ENCODE peak calls at places on chromosome 17, in eight cellular contexts. One of them, this sample, is unnamed.

GRCh38 chr17:65334391-65334790 is 197.2 kb downstream of the RGS9 start:
- DNase-seq in BJ: no peak
- DNase-seq in stomach: no peak
- DNase-seq in AG04450: no peak
- DNase-seq in activated naive CD8-positive, alpha-beta T cell treated with anti-CD3 and anti-CD28 coated beads for 36 hours: no peak
- DNase-seq in activated CD8-positive, alpha-beta T cell treated with anti-CD3 and anti-CD28 coated beads, Interleukin-2, amount 10 ng/mL, durations not matched to agents 7 days and 5 days: no peak
- DNase-seq in EH: no peak
- DNase-seq in cerebellar cortex: no peak
- DNase-seq in this sample: no peak

GRCh38 chr17:19000531-19001011 is 4.0 kb downstream of the FAM83G start:
- DNase-seq in BJ: no peak
- DNase-seq in cerebellar cortex: no peak
- DNase-seq in activated naive CD8-positive, alpha-beta T cell treated with anti-CD3 and anti-CD28 coated beads for 36 hours: no peak
- DNase-seq in AG04450: no peak
- DNase-seq in stomach: peak; percentile 58
- DNase-seq in activated CD8-positive, alpha-beta T cell treated with anti-CD3 and anti-CD28 coated beads, Interleukin-2, amount 10 ng/mL, durations not matched to agents 7 days and 5 days: no peak
- DNase-seq in EH: peak; percentile 73
- DNase-seq in this sample: no peak

GRCh38 chr17:34312080-34312479 is 7.2 kb upstream of the CCL8 start:
- DNase-seq in EH: peak; percentile 85
- DNase-seq in BJ: peak; percentile 51
- DNase-seq in activated naive CD8-positive, alpha-beta T cell treated with anti-CD3 and anti-CD28 coated beads for 36 hours: no peak
- DNase-seq in AG04450: no peak
- DNase-seq in stomach: no peak
- DNase-seq in cerebellar cortex: no peak
- DNase-seq in activated CD8-positive, alpha-beta T cell treated with anti-CD3 and anti-CD28 coated beads, Interleukin-2, amount 10 ng/mL, durations not matched to agents 7 days and 5 days: no peak
- DNase-seq in this sample: no peak

GRCh38 chr17:48960834-48961515 is 7.4 kb downstream of the GIP start:
- DNase-seq in stomach: no peak
- DNase-seq in EH: no peak
- DNase-seq in AG04450: no peak
- DNase-seq in activated CD8-positive, alpha-beta T cell treated with anti-CD3 and anti-CD28 coated beads, Interleukin-2, amount 10 ng/mL, durations not matched to agents 7 days and 5 days: no peak
- DNase-seq in BJ: no peak
- DNase-seq in cerebellar cortex: no peak
- DNase-seq in activated naive CD8-positive, alpha-beta T cell treated with anti-CD3 and anti-CD28 coated beads for 36 hours: no peak
- DNase-seq in this sample: no peak

GRCh38 chr17:65600518-65600917 is 39.1 kb upstream of the AXIN2 start:
- DNase-seq in stomach: no peak
- DNase-seq in BJ: no peak
- DNase-seq in activated CD8-positive, alpha-beta T cell treated with anti-CD3 and anti-CD28 coated beads, Interleukin-2, amount 10 ng/mL, durations not matched to agents 7 days and 5 days: no peak
- DNase-seq in activated naive CD8-positive, alpha-beta T cell treated with anti-CD3 and anti-CD28 coated beads for 36 hours: no peak
- DNase-seq in EH: no peak
- DNase-seq in AG04450: no peak
- DNase-seq in cerebellar cortex: no peak
- DNase-seq in this sample: no peak

GRCh38 chr17:76054112-76054476 is 18.2 kb downstream of the SRP68 start:
- DNase-seq in EH: peak; percentile 30
- DNase-seq in activated naive CD8-positive, alpha-beta T cell treated with anti-CD3 and anti-CD28 coated beads for 36 hours: no peak
- DNase-seq in stomach: no peak
- DNase-seq in cerebellar cortex: no peak
- DNase-seq in BJ: no peak
- DNase-seq in activated CD8-positive, alpha-beta T cell treated with anti-CD3 and anti-CD28 coated beads, Interleukin-2, amount 10 ng/mL, durations not matched to agents 7 days and 5 days: no peak
- DNase-seq in AG04450: no peak
- DNase-seq in this sample: no peak

GRCh38 chr17:48832491-48832890 is 1.7 kb downstream of the CALCOCO2 start:
- DNase-seq in cerebellar cortex: no peak
- DNase-seq in EH: no peak
- DNase-seq in BJ: no peak
- DNase-seq in stomach: no peak
- DNase-seq in activated naive CD8-positive, alpha-beta T cell treated with anti-CD3 and anti-CD28 coated beads for 36 hours: no peak
- DNase-seq in AG04450: no peak
- DNase-seq in activated CD8-positive, alpha-beta T cell treated with anti-CD3 and anti-CD28 coated beads, Interleukin-2, amount 10 ng/mL, durations not matched to agents 7 days and 5 days: no peak
- DNase-seq in this sample: no peak

GRCh38 chr17:39530513-39530912 is 69.2 kb downstream of the CDK12 start:
- DNase-seq in activated naive CD8-positive, alpha-beta T cell treated with anti-CD3 and anti-CD28 coated beads for 36 hours: no peak
- DNase-seq in stomach: no peak
- DNase-seq in cerebellar cortex: no peak
- DNase-seq in AG04450: no peak
- DNase-seq in BJ: no peak
- DNase-seq in activated CD8-positive, alpha-beta T cell treated with anti-CD3 and anti-CD28 coated beads, Interleukin-2, amount 10 ng/mL, durations not matched to agents 7 days and 5 days: no peak
- DNase-seq in EH: no peak
- DNase-seq in this sample: no peak

GRCh38 chr17:40018211-40019121 is 3.2 kb downstream of the CSF3 start:
- DNase-seq in stomach: no peak
- DNase-seq in activated naive CD8-positive, alpha-beta T cell treated with anti-CD3 and anti-CD28 coated beads for 36 hours: no peak
- DNase-seq in AG04450: no peak
- DNase-seq in activated CD8-positive, alpha-beta T cell treated with anti-CD3 and anti-CD28 coated beads, Interleukin-2, amount 10 ng/mL, durations not matched to agents 7 days and 5 days: no peak
- DNase-seq in BJ: no peak
- DNase-seq in cerebellar cortex: no peak
- DNase-seq in EH: peak; percentile 36
- DNase-seq in this sample: peak; percentile 95

GRCh38 chr17:1986783-1987451 is 38.2 kb downstream of the RTN4RL1 start:
- DNase-seq in BJ: no peak
- DNase-seq in stomach: no peak
- DNase-seq in cerebellar cortex: no peak
- DNase-seq in EH: no peak
- DNase-seq in activated CD8-positive, alpha-beta T cell treated with anti-CD3 and anti-CD28 coated beads, Interleukin-2, amount 10 ng/mL, durations not matched to agents 7 days and 5 days: no peak
- DNase-seq in activated naive CD8-positive, alpha-beta T cell treated with anti-CD3 and anti-CD28 coated beads for 36 hours: no peak
- DNase-seq in AG04450: no peak
- DNase-seq in this sample: no peak

GRCh38 chr17:76280650-76281049 is 15.5 kb downstream of the UBALD2 start:
- DNase-seq in stomach: no peak
- DNase-seq in BJ: no peak
- DNase-seq in activated CD8-positive, alpha-beta T cell treated with anti-CD3 and anti-CD28 coated beads, Interleukin-2, amount 10 ng/mL, durations not matched to agents 7 days and 5 days: no peak
- DNase-seq in EH: no peak
- DNase-seq in cerebellar cortex: no peak
- DNase-seq in AG04450: no peak
- DNase-seq in activated naive CD8-positive, alpha-beta T cell treated with anti-CD3 and anti-CD28 coated beads for 36 hours: no peak
- DNase-seq in this sample: no peak

GRCh38 chr17:67528751-67529436 is 151.8 kb downstream of the PITPNC1 start:
- DNase-seq in BJ: peak; percentile 70
- DNase-seq in activated CD8-positive, alpha-beta T cell treated with anti-CD3 and anti-CD28 coated beads, Interleukin-2, amount 10 ng/mL, durations not matched to agents 7 days and 5 days: no peak
- DNase-seq in AG04450: peak; percentile 59
- DNase-seq in activated naive CD8-positive, alpha-beta T cell treated with anti-CD3 and anti-CD28 coated beads for 36 hours: no peak
- DNase-seq in EH: peak; percentile 90
- DNase-seq in cerebellar cortex: peak; percentile 56
- DNase-seq in stomach: peak; percentile 80
- DNase-seq in this sample: peak; percentile 83

GRCh38 chr17:18187816-18188761 is 4.5 kb downstream of the ALKBH5 start:
- DNase-seq in EH: peak; percentile 78
- DNase-seq in activated CD8-positive, alpha-beta T cell treated with anti-CD3 and anti-CD28 coated beads, Interleukin-2, amount 10 ng/mL, durations not matched to agents 7 days and 5 days: no peak
- DNase-seq in BJ: no peak
- DNase-seq in cerebellar cortex: no peak
- DNase-seq in AG04450: no peak
- DNase-seq in activated naive CD8-positive, alpha-beta T cell treated with anti-CD3 and anti-CD28 coated beads for 36 hours: peak; percentile 15
- DNase-seq in stomach: no peak
- DNase-seq in this sample: no peak

GRCh38 chr17:62871291-62871690 is 63.2 kb upstream of the MARCHF10 start:
- DNase-seq in cerebellar cortex: no peak
- DNase-seq in EH: peak; percentile 18
- DNase-seq in BJ: no peak
- DNase-seq in activated naive CD8-positive, alpha-beta T cell treated with anti-CD3 and anti-CD28 coated beads for 36 hours: no peak
- DNase-seq in stomach: no peak
- DNase-seq in AG04450: no peak
- DNase-seq in activated CD8-positive, alpha-beta T cell treated with anti-CD3 and anti-CD28 coated beads, Interleukin-2, amount 10 ng/mL, durations not matched to agents 7 days and 5 days: no peak
- DNase-seq in this sample: no peak

GRCh38 chr17:62075308-62075815 is 10.3 kb upstream of the MED13 start:
- DNase-seq in stomach: no peak
- DNase-seq in cerebellar cortex: no peak
- DNase-seq in AG04450: no peak
- DNase-seq in EH: no peak
- DNase-seq in activated CD8-positive, alpha-beta T cell treated with anti-CD3 and anti-CD28 coated beads, Interleukin-2, amount 10 ng/mL, durations not matched to agents 7 days and 5 days: no peak
- DNase-seq in BJ: no peak
- DNase-seq in activated naive CD8-positive, alpha-beta T cell treated with anti-CD3 and anti-CD28 coated beads for 36 hours: no peak
- DNase-seq in this sample: no peak

GRCh38 chr17:8124350-8125195 is 667 bp upstream of the HES7 start:
- DNase-seq in EH: peak; percentile 34
- DNase-seq in activated naive CD8-positive, alpha-beta T cell treated with anti-CD3 and anti-CD28 coated beads for 36 hours: no peak
- DNase-seq in activated CD8-positive, alpha-beta T cell treated with anti-CD3 and anti-CD28 coated beads, Interleukin-2, amount 10 ng/mL, durations not matched to agents 7 days and 5 days: peak; percentile 42
- DNase-seq in stomach: no peak
- DNase-seq in AG04450: no peak
- DNase-seq in BJ: no peak
- DNase-seq in cerebellar cortex: peak; percentile 58
- DNase-seq in this sample: peak; percentile 34

GRCh38 chr17:69539781-69540319 is 125.4 kb downstream of the MAP2K6 start:
- DNase-seq in AG04450: peak; percentile 86
- DNase-seq in activated CD8-positive, alpha-beta T cell treated with anti-CD3 and anti-CD28 coated beads, Interleukin-2, amount 10 ng/mL, durations not matched to agents 7 days and 5 days: no peak
- DNase-seq in BJ: peak; percentile 27
- DNase-seq in cerebellar cortex: no peak
- DNase-seq in activated naive CD8-positive, alpha-beta T cell treated with anti-CD3 and anti-CD28 coated beads for 36 hours: no peak
- DNase-seq in stomach: no peak
- DNase-seq in EH: peak; percentile 61
- DNase-seq in this sample: no peak

GRCh38 chr17:60229189-60229802 is 79.5 kb downstream of the CA4 start:
- DNase-seq in BJ: no peak
- DNase-seq in AG04450: no peak
- DNase-seq in EH: peak; percentile 50
- DNase-seq in cerebellar cortex: peak; percentile 36
- DNase-seq in stomach: no peak
- DNase-seq in activated CD8-positive, alpha-beta T cell treated with anti-CD3 and anti-CD28 coated beads, Interleukin-2, amount 10 ng/mL, durations not matched to agents 7 days and 5 days: no peak
- DNase-seq in activated naive CD8-positive, alpha-beta T cell treated with anti-CD3 and anti-CD28 coated beads for 36 hours: no peak
- DNase-seq in this sample: no peak

GRCh38 chr17:43701318-43701743 is 39.6 kb upstream of the MEOX1 start:
- DNase-seq in cerebellar cortex: no peak
- DNase-seq in activated CD8-positive, alpha-beta T cell treated with anti-CD3 and anti-CD28 coated beads, Interleukin-2, amount 10 ng/mL, durations not matched to agents 7 days and 5 days: peak; percentile 71
- DNase-seq in BJ: no peak
- DNase-seq in AG04450: no peak
- DNase-seq in EH: peak; percentile 78
- DNase-seq in activated naive CD8-positive, alpha-beta T cell treated with anti-CD3 and anti-CD28 coated beads for 36 hours: peak; percentile 73
- DNase-seq in stomach: no peak
- DNase-seq in this sample: peak; percentile 41

GRCh38 chr17:69609495-69610315 is 195.2 kb downstream of the MAP2K6 start:
- DNase-seq in cerebellar cortex: peak; percentile 58
- DNase-seq in BJ: no peak
- DNase-seq in stomach: no peak
- DNase-seq in activated CD8-positive, alpha-beta T cell treated with anti-CD3 and anti-CD28 coated beads, Interleukin-2, amount 10 ng/mL, durations not matched to agents 7 days and 5 days: no peak
- DNase-seq in AG04450: no peak
- DNase-seq in EH: peak; percentile 46
- DNase-seq in activated naive CD8-positive, alpha-beta T cell treated with anti-CD3 and anti-CD28 coated beads for 36 hours: no peak
- DNase-seq in this sample: no peak

GRCh38 chr17:13024526-13025263 is 6.9 kb upstream of the ELAC2 start:
- DNase-seq in activated CD8-positive, alpha-beta T cell treated with anti-CD3 and anti-CD28 coated beads, Interleukin-2, amount 10 ng/mL, durations not matched to agents 7 days and 5 days: peak; percentile 69
- DNase-seq in AG04450: peak; percentile 16
- DNase-seq in cerebellar cortex: peak; percentile 71
- DNase-seq in EH: peak; percentile 63
- DNase-seq in activated naive CD8-positive, alpha-beta T cell treated with anti-CD3 and anti-CD28 coated beads for 36 hours: peak; percentile 61
- DNase-seq in stomach: peak; percentile 73
- DNase-seq in BJ: no peak
- DNase-seq in this sample: peak; percentile 62

GRCh38 chr17:29138991-29139682 is 41.1 kb downstream of the MYO18A start:
- DNase-seq in stomach: peak; percentile 46
- DNase-seq in cerebellar cortex: peak; percentile 77
- DNase-seq in EH: no peak
- DNase-seq in activated CD8-positive, alpha-beta T cell treated with anti-CD3 and anti-CD28 coated beads, Interleukin-2, amount 10 ng/mL, durations not matched to agents 7 days and 5 days: peak; percentile 56
- DNase-seq in activated naive CD8-positive, alpha-beta T cell treated with anti-CD3 and anti-CD28 coated beads for 36 hours: peak; percentile 35
- DNase-seq in BJ: no peak
- DNase-seq in AG04450: no peak
- DNase-seq in this sample: peak; percentile 62

GRCh38 chr17:81097943-81098308 is 63.0 kb downstream of the BAIAP2 start:
- DNase-seq in activated naive CD8-positive, alpha-beta T cell treated with anti-CD3 and anti-CD28 coated beads for 36 hours: peak; percentile 28
- DNase-seq in cerebellar cortex: no peak
- DNase-seq in stomach: no peak
- DNase-seq in BJ: no peak
- DNase-seq in activated CD8-positive, alpha-beta T cell treated with anti-CD3 and anti-CD28 coated beads, Interleukin-2, amount 10 ng/mL, durations not matched to agents 7 days and 5 days: no peak
- DNase-seq in AG04450: no peak
- DNase-seq in EH: peak; percentile 50
- DNase-seq in this sample: peak; percentile 69

GRCh38 chr17:41455236-41455635 is 11.9 kb downstream of the KRT32 start:
- DNase-seq in BJ: no peak
- DNase-seq in EH: peak; percentile 60
- DNase-seq in stomach: no peak
- DNase-seq in activated naive CD8-positive, alpha-beta T cell treated with anti-CD3 and anti-CD28 coated beads for 36 hours: no peak
- DNase-seq in cerebellar cortex: no peak
- DNase-seq in AG04450: no peak
- DNase-seq in activated CD8-positive, alpha-beta T cell treated with anti-CD3 and anti-CD28 coated beads, Interleukin-2, amount 10 ng/mL, durations not matched to agents 7 days and 5 days: no peak
- DNase-seq in this sample: no peak

This sample was measured in psoas muscle.